ENCODE peak calls at places on chromosomes 4 and X, in ten cellular contexts. W, U, L, A, K, N, D, H, C and F are unnamed samples.

GRCh38 chrX:155747520-155747919 is 133.6 kb upstream of the VAMP7 start:
- DNase-seq in D (no peak), L (no peak), U (peak), C (peak), N (no peak), H (peak), W (no peak), K (no peak), A (no peak), F (no peak)

GRCh38 chr4:55947254-55947882 is 1.4 kb upstream of the CEP135 start:
- DNase-seq in D (no peak), L (no peak), W (no peak), C (no peak), H (no peak), K (peak), N (no peak), A (no peak), U (no peak), F (no peak)

GRCh38 chr4:168126952-168127351 is 34.6 kb downstream of the ANXA10 start:
- DNase-seq in C (no peak), H (no peak), A (no peak), D (no peak), L (no peak), K (no peak), W (no peak), U (no peak), N (no peak), F (no peak)

GRCh38 chrX:149302705-149303104 is 202.4 kb downstream of the IDS start:
- DNase-seq in C (no peak), N (no peak), H (no peak), A (no peak), K (no peak), W (no peak), L (no peak), D (no peak), U (no peak), F (no peak)

GRCh38 chrX:119871245-119871598 is 311 bp downstream of the RNF113A start:
- DNase-seq in K (no peak), W (no peak), C (no peak), U (peak), H (no peak), A (no peak), N (peak), L (no peak), D (no peak), F (no peak)

GRCh38 chr4:131635191-131635590 is 1513.9 kb upstream of the PCDH10 start:
- DNase-seq in N (no peak), D (no peak), L (no peak), C (no peak), K (no peak), A (no peak), H (no peak), W (no peak), U (no peak), F (no peak)

GRCh38 chr4:119184128-119184527 is 28.4 kb upstream of the USP53 start:
- DNase-seq in D (no peak), H (no peak), K (no peak), N (no peak), A (no peak), C (peak), U (no peak), W (no peak), L (no peak), F (no peak)

GRCh38 chrX:57741107-57741506 is 61.0 kb upstream of the NLRP2B start:
- DNase-seq in L (no peak), W (no peak), D (no peak), H (no peak), C (no peak), U (no peak), N (no peak), K (no peak), A (no peak), F (no peak)

GRCh38 chrX:46488712-46489111 is 56.5 kb downstream of the ZNF674 start:
- DNase-seq in W (no peak), D (no peak), C (no peak), K (no peak), L (no peak), H (no peak), A (no peak), U (no peak), N (no peak), F (no peak)

GRCh38 chr4:185928761-185929455 is 116.9 kb upstream of the SORBS2 start:
- DNase-seq in C (no peak), H (no peak), A (no peak), W (no peak), D (no peak), K (no peak), N (no peak), L (no peak), U (no peak), F (no peak)

GRCh38 chr4:2286904-2287593 is 25.1 kb upstream of the MXD4 start:
- DNase-seq in L (no peak), A (no peak), K (no peak), N (peak), C (no peak), H (no peak), D (no peak), W (no peak), U (peak), F (no peak)

GRCh38 chrX:75156537-75156945 is 458 bp upstream of the ABCB7 start:
- DNase-seq in L (no peak), H (peak), K (peak), C (no peak), A (no peak), N (no peak), W (no peak), U (no peak), D (peak), F (no peak)

GRCh38 chr4:8771666-8772065 is 100.0 kb downstream of the HMX1 start:
- DNase-seq in K (no peak), A (no peak), W (no peak), N (no peak), D (no peak), H (no peak), L (no peak), U (peak), C (no peak), F (no peak)

GRCh38 chr4:31383767-31384166 is 663.6 kb downstream of the PCDH7 start:
- DNase-seq in D (no peak), K (no peak), A (no peak), N (no peak), H (no peak), L (no peak), U (no peak), W (no peak), C (no peak), F (no peak)

GRCh38 chrX:40130207-40130606 is 32.4 kb upstream of the BCOR start:
- DNase-seq in A (peak), K (no peak), L (no peak), U (peak), N (peak), C (peak), D (peak), W (no peak), H (peak), F (no peak)

GRCh38 chr4:42715807-42716482 is 59.0 kb upstream of the ATP8A1 start:
- DNase-seq in C (no peak), L (no peak), W (no peak), A (no peak), U (no peak), N (no peak), D (no peak), K (no peak), H (no peak), F (no peak)

GRCh38 chr4:159019356-159019755 is 83.5 kb upstream of the RAPGEF2 start:
- DNase-seq in W (no peak), U (no peak), H (peak), N (no peak), A (no peak), C (no peak), D (no peak), L (no peak), K (no peak), F (no peak)

GRCh38 chr4:185835814-185836213 is 23.8 kb upstream of the SORBS2 start:
- DNase-seq in L (no peak), C (no peak), A (no peak), H (no peak), W (no peak), N (no peak), U (no peak), K (no peak), D (no peak), F (no peak)

GRCh38 chr4:6474053-6474568 is 1.7 kb upstream of the PPP2R2C start:
- DNase-seq in N (peak), L (no peak), A (peak), W (no peak), D (no peak), U (no peak), C (peak), H (no peak), K (no peak), F (no peak)
- TF ChIP-seq CTCF in N (no peak), L (no peak), A (peak), W (no peak), D (peak), U (no peak), C (peak), H (peak), K (no peak), F (peak)

GRCh38 chrX:152658302-152658701 is 20.6 kb downstream of the GABRQ start:
- DNase-seq in D (no peak), U (no peak), K (no peak), C (no peak), A (no peak), H (no peak), L (no peak), N (no peak), W (no peak), F (no peak)
- TF ChIP-seq CTCF in D (no peak), U (no peak), K (no peak), C (no peak), A (no peak), H (no peak), L (no peak), N (no peak), W (no peak), F (no peak)

DNA sequence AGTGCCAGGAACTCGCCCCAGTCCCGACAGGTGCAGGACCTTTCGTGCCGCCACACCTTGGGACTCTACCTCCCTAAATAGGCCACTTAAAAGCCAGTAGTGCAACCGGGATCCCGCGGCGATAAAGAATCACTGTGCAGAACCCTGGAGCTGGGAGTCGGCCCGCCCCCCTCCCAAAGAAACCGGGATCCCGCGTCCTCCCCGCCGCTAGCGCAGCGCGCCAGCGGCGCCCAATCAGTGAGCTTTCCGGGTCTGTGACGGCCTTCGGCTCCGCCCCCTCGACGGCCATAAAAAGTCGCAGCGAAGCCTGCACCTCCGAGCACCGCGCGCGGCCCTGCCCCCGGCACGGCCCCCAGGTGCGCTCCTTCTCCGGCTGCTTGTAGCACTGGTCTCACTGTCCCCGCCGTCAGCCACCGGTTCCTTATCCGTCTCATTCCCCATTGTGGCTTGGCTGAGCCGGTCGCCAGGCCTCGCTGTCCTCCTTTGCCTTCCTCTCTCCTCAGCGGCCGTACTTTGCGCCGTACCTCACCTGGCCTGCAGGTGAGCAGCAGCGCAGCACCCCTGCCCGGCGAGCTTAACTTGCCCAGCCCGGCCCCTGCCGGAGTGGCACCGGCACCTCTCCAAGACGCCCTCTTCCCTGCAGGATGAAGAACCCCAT is at the start of gene LRAT:
- DNase-seq in K (no peak), N (peak), C (peak), D (no peak), U (peak), A (peak), L (no peak), H (no peak), W (no peak), F (no peak)
- TF ChIP-seq CTCF in K (no peak), N (no peak), C (no peak), D (no peak), U (no peak), A (no peak), L (no peak), H (no peak), W (no peak), F (no peak)

DNA sequence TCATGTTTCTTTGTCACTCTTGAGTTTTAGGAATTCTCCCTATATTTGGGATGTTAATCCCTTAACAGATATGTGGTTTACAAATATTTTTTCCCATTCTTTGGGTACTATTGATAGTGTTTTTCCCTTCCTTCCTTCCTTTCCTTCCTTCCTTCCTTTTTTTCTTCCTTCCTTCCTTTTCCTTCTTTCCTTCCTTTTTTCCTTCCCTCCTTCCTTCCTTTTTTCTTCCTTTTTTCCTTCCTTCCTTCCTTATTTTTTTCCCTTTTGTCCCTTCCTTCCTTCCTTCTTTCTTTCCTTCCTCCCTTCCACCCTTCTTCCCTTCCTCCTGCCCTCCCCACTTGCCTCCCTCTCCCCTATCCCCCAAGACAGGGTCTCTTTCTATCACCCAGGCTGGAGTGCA is 42.1 kb downstream of the WDR17 start:
- DNase-seq in A (no peak), N (no peak), K (no peak), D (no peak), C (no peak), L (no peak), H (no peak), W (no peak), U (no peak), F (no peak)
- TF ChIP-seq CTCF in A (no peak), N (no peak), K (no peak), D (no peak), C (no peak), L (no peak), H (no peak), W (no peak), U (no peak), F (no peak)

GRCh38 chrX:104113237-104113965 is 1.1 kb downstream of the ZCCHC18 start:
- DNase-seq in W (no peak), U (peak), A (peak), K (peak), L (no peak), C (peak), H (peak), N (peak), D (peak), F (peak)
- TF ChIP-seq CTCF in W (no peak), U (peak), A (peak), K (peak), L (peak), C (no peak), H (peak), N (peak), D (peak), F (peak)

GRCh38 chr4:56976878-56977320 is 507 bp downstream of the NOA1 start:
- DNase-seq in L (peak), A (peak), W (no peak), H (no peak), U (peak), K (peak), C (peak), N (peak), D (no peak), F (no peak)
- TF ChIP-seq CTCF in L (no peak), A (no peak), W (no peak), H (no peak), U (no peak), K (no peak), C (no peak), N (peak), D (no peak), F (no peak)

GRCh38 chrX:427812-428725 is 41.4 kb upstream of the PPP2R3B start:
- DNase-seq in U (no peak), W (no peak), C (no peak), L (no peak), K (no peak), D (peak), A (peak), N (no peak), H (peak), F (no peak)
- TF ChIP-seq CTCF in U (no peak), W (no peak), C (no peak), L (no peak), K (no peak), D (peak), A (peak), N (no peak), H (no peak), F (peak)

GRCh38 chr4:127140306-127140705 is 492.5 kb upstream of the INTU start:
- DNase-seq in K (no peak), L (no peak), C (no peak), W (no peak), A (peak), D (peak), U (no peak), H (no peak), N (no peak), F (peak)

GRCh38 chr4:127138586-127138985 is 494.2 kb upstream of the INTU start:
- DNase-seq in C (no peak), H (no peak), A (no peak), L (no peak), D (peak), W (no peak), K (no peak), N (no peak), U (no peak), F (no peak)

GRCh38 chr4:127143460-127144190 is 489.1 kb upstream of the INTU start:
- DNase-seq in C (no peak), N (no peak), U (no peak), D (peak), K (no peak), A (no peak), L (no peak), H (peak), W (no peak), F (no peak)

GRCh38 chr4:127141857-127142256 is 490.9 kb upstream of the INTU start:
- DNase-seq in U (no peak), N (no peak), L (no peak), C (no peak), K (no peak), W (no peak), A (no peak), D (peak), H (peak), F (no peak)

DNA sequence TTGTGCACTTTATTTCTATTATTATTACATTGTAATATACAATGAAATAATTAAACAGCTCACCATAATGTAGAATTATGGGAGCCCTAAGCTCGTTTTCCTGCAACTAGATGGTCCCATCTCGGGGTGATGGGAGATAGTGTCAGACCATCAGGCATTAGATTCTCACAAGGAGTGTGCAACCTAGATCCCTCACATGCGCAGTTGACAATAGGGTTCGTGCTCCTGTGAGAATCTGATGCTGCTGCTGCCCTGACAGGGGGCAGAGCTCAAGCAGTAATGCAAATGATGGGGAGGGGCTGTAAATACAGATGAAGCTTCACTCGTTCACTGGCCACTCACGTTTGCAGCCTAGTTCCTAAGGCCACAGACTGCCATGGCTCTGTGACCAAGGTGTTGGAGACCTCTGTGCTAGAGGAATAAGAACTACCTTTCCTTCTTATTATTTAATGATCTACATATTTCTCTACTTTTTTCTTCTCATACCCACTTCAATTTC is 492.9 kb upstream of the INTU start:
- DNase-seq in C (no peak), L (no peak), U (no peak), N (no peak), A (no peak), K (no peak), D (no peak), H (no peak), W (no peak), F (no peak)
- TF ChIP-seq CTCF in C (no peak), L (no peak), U (no peak), N (no peak), A (no peak), K (no peak), D (no peak), H (no peak), W (no peak), F (no peak)

DNA sequence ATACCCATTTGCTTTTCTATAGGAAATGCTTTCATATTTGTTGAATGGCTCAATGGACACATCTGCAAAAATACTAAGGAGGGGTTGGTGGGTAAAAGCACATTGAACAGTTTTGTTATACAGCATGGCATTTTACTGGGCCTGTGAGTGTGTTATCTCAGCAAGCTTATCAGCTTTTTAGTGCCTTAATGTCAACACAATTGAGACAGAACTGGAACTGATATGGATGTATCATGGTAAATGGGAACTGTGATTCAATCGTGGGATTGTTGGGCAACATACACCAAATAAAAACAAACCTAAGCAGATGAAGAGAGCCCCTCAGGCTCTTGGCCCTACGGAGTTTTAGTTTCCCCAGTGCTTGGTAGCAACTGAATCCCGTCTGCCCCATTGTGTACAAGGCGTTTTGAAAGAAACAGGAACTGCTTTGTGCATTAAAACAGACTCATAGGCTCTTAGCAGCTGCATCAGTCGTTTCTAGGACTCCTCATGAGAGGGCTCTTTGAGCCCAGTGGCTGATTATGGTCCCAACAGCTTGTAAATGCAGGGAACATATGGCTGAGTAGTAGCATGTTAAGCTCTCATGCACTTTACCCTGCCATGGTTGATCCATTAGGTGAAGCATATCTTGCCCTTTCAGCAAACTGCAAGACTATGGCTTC is 7.3 kb downstream of the GPR119 start:
- DNase-seq in N (no peak), W (no peak), L (no peak), C (no peak), U (no peak), A (no peak), D (no peak), K (no peak), H (no peak), F (no peak)
- TF ChIP-seq CTCF in N (no peak), W (no peak), L (no peak), C (no peak), U (no peak), A (no peak), D (no peak), K (no peak), H (no peak), F (no peak)

DNA sequence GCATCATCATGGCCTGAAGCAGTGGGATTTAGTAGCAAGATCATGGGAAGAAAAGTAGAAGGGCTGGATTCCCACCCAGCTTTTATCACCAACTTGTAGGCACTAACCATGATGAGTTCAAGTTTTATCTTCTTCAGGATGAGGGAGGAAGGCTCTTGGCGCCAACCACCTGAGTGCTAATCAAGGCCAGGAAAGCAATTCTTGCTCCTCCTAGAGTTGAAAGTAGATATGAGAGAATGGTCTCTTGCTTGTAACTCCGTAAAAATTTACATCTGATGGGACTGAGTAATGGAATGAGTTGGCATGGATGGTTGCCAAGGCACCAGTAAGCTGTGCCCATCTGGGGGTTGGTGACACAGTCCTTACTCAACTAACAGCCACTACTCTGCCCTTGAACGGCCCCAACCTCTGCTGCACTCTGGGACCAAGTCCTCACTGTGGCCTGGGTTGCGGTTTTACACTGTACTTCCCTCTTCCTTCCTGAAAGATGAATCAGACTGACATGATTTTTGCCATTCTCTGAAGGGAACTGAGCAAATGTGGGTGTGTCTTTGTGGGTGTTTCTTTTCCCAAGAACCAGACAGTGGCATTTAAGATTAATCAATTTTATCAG is 39.4 kb upstream of the NDP start:
- DNase-seq in D (peak), K (no peak), L (peak), H (peak), C (peak), U (peak), W (no peak), A (peak), N (peak), F (no peak)
- TF ChIP-seq CTCF in D (peak), K (no peak), L (no peak), H (no peak), C (no peak), U (no peak), W (no peak), A (no peak), N (no peak), F (no peak)